ENCODE peak calls at places on chromosome 1, in ten cellular contexts. N is GM12865, M is AG04449, E is lower leg skin, T is foreskin keratinocyte, Z is IMR-90, U is BJ, W is astrocyte of the spinal cord, L is fibroblast of pulmonary artery, I is Calu3. P is an unnamed sample.

GRCh38 chr1:78490861-78491310 is at the start of gene PTGFR:
- DNase-seq in I (peak; percentile 46), Z (peak; percentile 36), N (no peak), E (peak; percentile 37), T (no peak), L (peak; percentile 18), W (peak; percentile 45), U (no peak), M (no peak), P (no peak)

GRCh38 chr1:234621657-234622335 is 11.8 kb upstream of the IRF2BP2 start:
- DNase-seq in M (no peak), N (no peak), I (no peak), E (no peak), W (peak; percentile 85), Z (peak; percentile 71), T (no peak), U (peak; percentile 67), L (peak; percentile 77), P (no peak)

GRCh38 chr1:232776526-232776925 is 28.7 kb upstream of the MAP10 start:
- DNase-seq in W (no peak), T (no peak), Z (no peak), U (no peak), E (no peak), N (no peak), L (no peak), M (no peak), I (no peak), P (no peak)

GRCh38 chr1:218850367-218850766 is 323.3 kb upstream of the LYPLAL1 start:
- DNase-seq in M (no peak), L (peak; percentile 28), W (no peak), U (no peak), T (no peak), I (no peak), E (no peak), N (no peak), Z (peak; percentile 69), P (peak; percentile 36)

GRCh38 chr1:20359451-20360330 is 69.0 kb downstream of the VWA5B1 start:
- DNase-seq in W (no peak), E (no peak), N (peak; percentile 64), U (no peak), I (peak; percentile 62), Z (no peak), L (no peak), T (no peak), M (no peak), P (no peak)

GRCh38 chr1:202207292-202207691 is 13.7 kb downstream of the LGR6 start:
- DNase-seq in T (no peak), E (no peak), M (peak; percentile 23), L (peak; percentile 80), N (no peak), I (no peak), U (peak; percentile 5), Z (peak; percentile 73), W (peak; percentile 84), P (no peak)

GRCh38 chr1:205599667-205600042 is 32.2 kb downstream of the ELK4 start:
- DNase-seq in N (no peak), T (no peak), W (no peak), I (no peak), U (no peak), M (no peak), Z (no peak), E (no peak), L (no peak), P (no peak)

GRCh38 chr1:26684763-26685162 is 11.1 kb upstream of the ARID1A start:
- DNase-seq in Z (no peak), N (peak; percentile 52), U (no peak), E (no peak), I (no peak), L (no peak), T (no peak), W (no peak), M (no peak), P (no peak)

GRCh38 chr1:153921803-153922075 is 1.0 kb downstream of the GATAD2B start:
- DNase-seq in N (no peak), L (no peak), T (no peak), M (no peak), E (no peak), Z (no peak), W (peak; percentile 2), I (no peak), U (no peak), P (no peak)

GRCh38 chr1:166166400-166166699 is 451 bp downstream of the FAM78B start:
- DNase-seq in M (no peak), E (no peak), U (no peak), L (no peak), T (no peak), I (peak; percentile 8), Z (no peak), N (no peak), W (no peak), P (no peak)

GRCh38 chr1:166164995-166165660 is 1.7 kb downstream of the FAM78B start:
- DNase-seq in T (peak; percentile 16), N (peak; percentile 68), I (peak; percentile 70), E (peak; percentile 37), M (no peak), W (peak; percentile 61), U (no peak), Z (peak; percentile 28), L (peak; percentile 50), P (no peak)

GRCh38 chr1:166165661-166166399 is 971 bp downstream of the FAM78B start:
- DNase-seq in M (no peak), Z (no peak), N (no peak), I (peak; percentile 19), W (peak; percentile 49), L (peak; percentile 4), U (no peak), T (peak; percentile 20), E (no peak), P (no peak)

GRCh38 chr1:166167395-166167922 is 658 bp upstream of the FAM78B start:
- DNase-seq in Z (no peak), N (no peak), T (no peak), W (no peak), M (no peak), L (no peak), E (no peak), I (peak; percentile 15), U (no peak), P (no peak)

DNA sequence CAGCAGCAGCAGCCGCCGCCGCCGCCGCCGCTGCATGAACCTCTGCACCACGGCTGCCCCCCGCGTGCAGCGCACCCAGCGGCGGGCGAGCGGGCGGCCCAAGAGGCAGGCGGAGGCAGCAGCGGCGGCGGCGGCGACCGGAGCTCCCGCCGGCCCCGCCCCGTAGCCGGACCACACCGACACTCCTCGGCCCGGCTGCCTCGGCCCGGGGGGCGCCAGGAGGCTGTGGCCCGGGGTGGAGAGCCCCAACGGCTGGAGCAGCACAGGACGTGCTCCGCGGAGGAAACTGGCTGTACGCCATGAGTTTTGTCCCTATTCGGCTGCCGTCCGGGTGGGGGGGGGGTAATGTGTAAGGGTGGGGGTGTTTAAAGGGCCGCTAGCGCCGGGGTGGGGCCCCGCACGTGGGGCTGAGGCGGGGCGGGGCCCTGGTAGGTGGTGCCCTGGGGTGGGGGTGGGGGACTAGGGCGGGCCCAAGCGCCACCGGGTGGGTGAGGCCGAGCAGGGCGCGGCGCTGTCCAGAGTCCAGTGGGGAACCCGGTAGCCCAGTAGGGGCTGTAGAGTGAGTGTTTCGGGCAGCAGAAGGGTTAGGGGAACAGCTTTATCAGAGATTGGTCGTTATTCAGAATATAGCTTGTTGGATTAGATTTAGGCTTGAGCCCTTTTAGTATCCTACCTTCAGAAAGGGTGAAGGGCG is at the start of gene FAM78B:
- DNase-seq in Z (peak; percentile 7), N (peak; percentile 95), I (peak; percentile 79), M (no peak), L (peak; percentile 56), W (peak; percentile 65), U (no peak), T (peak; percentile 10), E (peak; percentile 46), P (no peak)
- TF ChIP-seq CTCF in Z (no peak), N (peak; percentile 2), I (no peak), M (no peak), L (no peak), W (no peak), U (no peak), T (no peak), E (no peak), P (no peak)

DNA sequence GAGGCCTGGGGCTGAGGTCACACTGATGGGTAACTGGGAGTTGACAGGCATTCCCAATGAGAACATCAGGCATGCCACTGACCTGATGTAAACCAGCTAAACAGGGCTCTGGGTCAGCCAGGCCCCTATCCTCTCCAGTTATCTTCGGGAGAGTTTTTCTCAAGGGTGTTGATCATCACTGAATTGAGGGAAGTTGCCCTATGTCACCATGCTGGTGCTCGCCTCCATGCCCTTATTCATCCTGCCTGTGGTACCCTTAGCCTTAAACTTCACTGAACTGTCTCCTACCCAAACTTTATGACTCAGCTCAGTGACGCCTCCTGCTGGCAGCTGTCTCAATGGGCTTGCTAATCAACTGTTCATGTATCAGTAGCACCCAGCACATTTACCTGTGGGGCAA is 80.7 kb upstream of the TNR start:
- DNase-seq in E (no peak), U (no peak), N (peak; percentile 37), T (no peak), I (no peak), Z (no peak), W (no peak), L (no peak), M (no peak), P (no peak)
- TF ChIP-seq CTCF in E (no peak), U (no peak), N (peak; percentile 45), T (peak; percentile 45), I (no peak), Z (no peak), W (no peak), L (peak; percentile 15), M (no peak), P (no peak)

GRCh38 chr1:93734999-93735398 is 53.4 kb upstream of the BCAR3 start:
- DNase-seq in N (no peak), L (no peak), T (no peak), M (no peak), E (no peak), U (no peak), Z (no peak), I (peak; percentile 22), W (no peak), P (no peak)
- TF ChIP-seq CTCF in N (peak; percentile 34), L (peak; percentile 41), T (peak; percentile 23), M (peak; percentile 30), E (no peak), U (peak; percentile 52), Z (peak; percentile 40), I (no peak), W (peak; percentile 32), P (peak; percentile 44)

GRCh38 chr1:42692941-42693340 is 10.7 kb downstream of the YBX1 start:
- DNase-seq in T (no peak), M (no peak), N (no peak), E (no peak), Z (no peak), L (no peak), U (no peak), W (no peak), I (no peak), P (no peak)

GRCh38 chr1:42689912-42690311 is 7.7 kb downstream of the YBX1 start:
- DNase-seq in I (no peak), M (no peak), Z (no peak), T (no peak), E (no peak), W (no peak), L (no peak), N (no peak), U (no peak), P (no peak)

GRCh38 chr1:42691157-42691498 is 8.9 kb downstream of the YBX1 start:
- DNase-seq in N (peak; percentile 50), U (no peak), T (no peak), E (no peak), M (no peak), W (no peak), Z (no peak), I (no peak), L (no peak), P (no peak)

GRCh38 chr1:42692461-42692860 is 10.2 kb downstream of the YBX1 start:
- DNase-seq in L (no peak), E (no peak), I (peak; percentile 33), T (no peak), U (no peak), N (no peak), Z (no peak), M (no peak), W (no peak), P (no peak)

GRCh38 chr1:42690477-42691156 is 8.4 kb downstream of the YBX1 start:
- DNase-seq in N (peak; percentile 35), I (no peak), M (no peak), T (no peak), Z (peak; percentile 14), E (no peak), U (no peak), W (no peak), L (no peak), P (no peak)
- TF ChIP-seq CTCF in N (peak; percentile 31), I (no peak), M (no peak), T (peak; percentile 39), Z (peak; percentile 14), E (no peak), U (no peak), W (peak; percentile 17), L (peak; percentile 3), P (no peak)